ENCODE peak calls at places on chromosomes 5 and 9, in ten cellular contexts. K is CD4-positive, alpha-beta memory T cell; V is fibroblast of lung; L is neural progenitor cell; R is stimulated activated CD4-positive, alpha-beta T cell treated with anti-CD3 and anti-CD28 coated beads, Interleukin-4, amount 100 ng/mL, for 4 hours; B is stomach; N is transverse colon; G is AG09309; C is HEK293T; J is LHCN-M2. Z is an unnamed sample.

GRCh38 chr9:37938121-37938906 is 34.4 kb upstream of the SLC25A51 start:
- DNase-seq in G (peak), J (peak), B (no peak), R (no peak), C (peak), L (peak), N (no peak), V (peak), K (no peak), Z (no peak)

GRCh38 chr9:4238522-4238921 is 61.3 kb downstream of the GLIS3 start:
- DNase-seq in J (peak), G (no peak), L (no peak), K (no peak), C (no peak), B (no peak), R (no peak), N (no peak), V (peak), Z (no peak)

GRCh38 chr5:33824516-33825195 is 67.1 kb downstream of the ADAMTS12 start:
- DNase-seq in G (peak), L (no peak), V (peak), N (peak), C (no peak), R (no peak), K (no peak), J (peak), B (no peak), Z (no peak)

GRCh38 chr9:123933401-123933800 is 3.5 kb upstream of the DENND1A start:
- DNase-seq in G (no peak), K (no peak), C (no peak), L (no peak), N (no peak), J (peak), B (no peak), R (no peak), V (peak), Z (no peak)

GRCh38 chr9:89646189-89646588 is 41.4 kb downstream of the GADD45G start:
- DNase-seq in N (no peak), C (no peak), J (no peak), G (no peak), V (no peak), B (no peak), K (no peak), R (no peak), L (no peak), Z (no peak)

GRCh38 chr5:54944364-54944763 is 41.0 kb downstream of the ESM1 start:
- DNase-seq in B (no peak), L (peak), R (peak), J (peak), N (no peak), K (peak), G (no peak), C (peak), V (peak), Z (no peak)

GRCh38 chr5:141384471-141385267 is 2.1 kb downstream of the PCDHGA7 start:
- DNase-seq in G (no peak), K (no peak), N (no peak), B (no peak), J (no peak), R (no peak), C (no peak), V (no peak), L (no peak), Z (no peak)

GRCh38 chr5:168342151-168342825 is 50.8 kb downstream of the WWC1 start:
- DNase-seq in L (no peak), B (no peak), J (no peak), K (no peak), C (no peak), V (peak), G (no peak), R (no peak), N (no peak), Z (peak)

GRCh38 chr9:23851024-23851629 is 25.1 kb upstream of the ELAVL2 start:
- DNase-seq in C (peak), B (no peak), J (peak), K (no peak), R (no peak), L (peak), V (peak), G (no peak), N (peak), Z (peak)

GRCh38 chr9:114309096-114309495 is 13.8 kb upstream of the ORM1 start:
- DNase-seq in N (no peak), R (no peak), B (peak), L (no peak), V (no peak), J (no peak), C (no peak), K (no peak), G (no peak), Z (no peak)

GRCh38 chr5:57989378-57989777 is 470.5 kb downstream of the PLK2 start:
- DNase-seq in C (no peak), R (no peak), K (no peak), G (no peak), B (no peak), V (peak), J (peak), L (no peak), N (no peak), Z (no peak)

GRCh38 chr5:114361724-114362196 is at the start of gene KCNN2:
- DNase-seq in V (peak), L (peak), B (peak), R (no peak), K (no peak), G (no peak), N (peak), C (peak), J (no peak), Z (peak)

GRCh38 chr9:126055386-126055785 is 271.2 kb upstream of the MVB12B start:
- DNase-seq in L (no peak), N (no peak), J (peak), V (peak), G (no peak), B (no peak), C (no peak), K (no peak), R (no peak), Z (no peak)

GRCh38 chr5:88708682-88709398 is 174.1 kb downstream of the MEF2C start:
- DNase-seq in J (no peak), B (no peak), K (no peak), C (no peak), G (no peak), R (no peak), N (no peak), L (no peak), V (no peak), Z (no peak)

GRCh38 chr5:58407042-58407709 is 52.7 kb downstream of the PLK2 start:
- DNase-seq in B (no peak), J (peak), C (no peak), V (peak), N (no peak), G (peak), R (no peak), L (no peak), K (no peak), Z (no peak)

GRCh38 chr9:70924905-70925547 is 196.4 kb downstream of the TRPM3 start:
- DNase-seq in J (peak), N (peak), V (peak), K (peak), L (peak), R (no peak), C (peak), B (peak), G (peak), Z (peak)

GRCh38 chr9:124473310-124473709 is 23.1 kb downstream of the ADGRD2 start:
- DNase-seq in C (no peak), N (no peak), G (no peak), K (no peak), V (no peak), R (no peak), J (no peak), B (no peak), L (no peak), Z (no peak)

GRCh38 chr5:117380316-117380715 is 805.7 kb upstream of the SEMA6A start:
- DNase-seq in N (no peak), R (no peak), L (no peak), C (no peak), G (no peak), K (no peak), V (no peak), B (no peak), J (no peak), Z (no peak)

GRCh38 chr5:14687023-14687665 is 22.6 kb downstream of the OTULIN start:
- DNase-seq in B (no peak), J (no peak), R (no peak), N (no peak), V (peak), L (no peak), G (peak), C (no peak), K (no peak), Z (no peak)

GRCh38 chr5:112757468-112758208 is 20.0 kb downstream of the APC start:
- DNase-seq in V (peak), J (peak), K (peak), B (no peak), L (peak), G (no peak), R (no peak), N (no peak), C (peak), Z (no peak)

GRCh38 chr5:151961557-151961956 is 36.9 kb upstream of the GLRA1 start:
- DNase-seq in C (no peak), L (no peak), J (peak), G (no peak), K (no peak), B (no peak), R (no peak), V (peak), N (no peak), Z (no peak)

GRCh38 chr9:18786936-18787658 is 245.9 kb downstream of the SAXO1 start:
- DNase-seq in K (no peak), B (no peak), R (no peak), N (no peak), L (no peak), G (no peak), J (peak), C (no peak), V (peak), Z (no peak)

GRCh38 chr9:3177362-3177761 is 333.5 kb upstream of the PUM3 start:
- DNase-seq in G (no peak), J (no peak), R (no peak), K (no peak), C (no peak), B (no peak), L (no peak), N (peak), V (no peak), Z (no peak)

GRCh38 chr9:129266536-129266935 is 88.5 kb upstream of the IER5L start:
- DNase-seq in J (no peak), N (no peak), K (no peak), L (no peak), B (no peak), R (no peak), V (no peak), G (no peak), C (no peak), Z (no peak)

GRCh38 chr5:78858401-78858800 is 126.7 kb downstream of the ARSB start:
- DNase-seq in K (no peak), B (no peak), L (no peak), R (no peak), G (no peak), V (no peak), J (peak), C (no peak), N (no peak), Z (no peak)

GRCh38 chr9:117718085-117718484 is 13.9 kb downstream of the TLR4 start:
- DNase-seq in K (no peak), B (no peak), V (no peak), G (no peak), J (peak), L (no peak), N (peak), R (no peak), C (no peak), Z (no peak)

GRCh38 chr9:6557883-6558282 is 87.6 kb downstream of the GLDC start:
- DNase-seq in K (no peak), N (no peak), R (no peak), B (no peak), V (no peak), L (peak), G (no peak), J (no peak), C (no peak), Z (no peak)

GRCh38 chr5:116249648-116250047 is 164.8 kb downstream of the COMMD10 start:
- DNase-seq in J (no peak), N (no peak), C (no peak), R (no peak), V (no peak), B (no peak), L (no peak), G (no peak), K (no peak), Z (no peak)

GRCh38 chr5:36079200-36079761 is 12.6 kb upstream of the UGT3A2 start:
- DNase-seq in K (peak), N (no peak), J (peak), R (no peak), V (peak), B (no peak), G (no peak), C (peak), L (peak), Z (no peak)

GRCh38 chr9:8552732-8553131 is 753.2 kb upstream of the DMAC1 start:
- DNase-seq in B (no peak), G (no peak), K (no peak), N (no peak), R (no peak), J (no peak), C (no peak), V (no peak), L (no peak), Z (no peak)

GRCh38 chr9:79572891-79573696 is 1.3 kb downstream of the TLE4 start:
- DNase-seq in J (no peak), L (peak), R (peak), V (no peak), G (no peak), K (peak), C (peak), N (peak), B (peak), Z (peak)

GRCh38 chr5:142360607-142361120 is 35.8 kb upstream of the SPRY4 start:
- DNase-seq in J (peak), L (peak), V (peak), K (no peak), G (no peak), N (no peak), R (no peak), C (peak), B (peak), Z (no peak)

GRCh38 chr9:134341306-134341705 is 15.1 kb downstream of the RXRA start:
- DNase-seq in J (no peak), N (peak), R (no peak), V (no peak), B (peak), K (no peak), L (no peak), G (no peak), C (no peak), Z (peak)

GRCh38 chr5:58683567-58683966 is 100.7 kb downstream of the RAB3C start:
- DNase-seq in B (no peak), C (no peak), G (no peak), L (no peak), N (no peak), K (no peak), V (no peak), J (no peak), R (no peak), Z (no peak)

GRCh38 chr9:117821943-117822342 is 117.7 kb downstream of the TLR4 start:
- DNase-seq in L (no peak), K (no peak), R (no peak), C (no peak), B (no peak), J (no peak), V (no peak), G (no peak), N (no peak), Z (no peak)